ENCODE peak calls at places on chromosome 21, in ten cellular contexts. One of them, this sample, is unnamed.

GRCh38 chr21:31577280-31577679 is 82.2 kb upstream of the SOD1 start:
- DNase-seq in EL: no peak
- DNase-seq in activated CD8-positive, alpha-beta T cell treated with anti-CD3 and anti-CD28 coated beads for 36 hours: no peak
- DNase-seq in nucleus accumbens: no peak
- DNase-seq in ecto neural progenitor cell: no peak
- DNase-seq in KG1: no peak
- DNase-seq in NCI-H526 treated with DMSO at 0.1 percent for 48 hours: no peak
- DNase-seq in NCI-H69: no peak
- DNase-seq in OCI-LY7: no peak
- DNase-seq in activated T-helper 1 cell treated with anti-CD3 and anti-CD28 coated beads, Interleukin-2, amount 50 U/mL, for 16 hours: no peak
- DNase-seq in this sample: peak; percentile 4

GRCh38 chr21:33817663-33818433 is 97.8 kb downstream of the ATP5PO start:
- DNase-seq in ecto neural progenitor cell: no peak
- DNase-seq in NCI-H69: peak; percentile 96
- DNase-seq in KG1: no peak
- DNase-seq in nucleus accumbens: no peak
- DNase-seq in OCI-LY7: no peak
- DNase-seq in NCI-H526 treated with DMSO at 0.1 percent for 48 hours: no peak
- DNase-seq in EL: peak; percentile 28
- DNase-seq in activated T-helper 1 cell treated with anti-CD3 and anti-CD28 coated beads, Interleukin-2, amount 50 U/mL, for 16 hours: no peak
- DNase-seq in activated CD8-positive, alpha-beta T cell treated with anti-CD3 and anti-CD28 coated beads for 36 hours: no peak
- DNase-seq in this sample: peak; percentile 23

GRCh38 chr21:16422702-16423101 is 692.9 kb downstream of the USP25 start:
- DNase-seq in NCI-H526 treated with DMSO at 0.1 percent for 48 hours: no peak
- DNase-seq in NCI-H69: no peak
- DNase-seq in EL: no peak
- DNase-seq in ecto neural progenitor cell: no peak
- DNase-seq in nucleus accumbens: no peak
- DNase-seq in activated T-helper 1 cell treated with anti-CD3 and anti-CD28 coated beads, Interleukin-2, amount 50 U/mL, for 16 hours: no peak
- DNase-seq in activated CD8-positive, alpha-beta T cell treated with anti-CD3 and anti-CD28 coated beads for 36 hours: no peak
- DNase-seq in KG1: no peak
- DNase-seq in OCI-LY7: no peak
- DNase-seq in this sample: no peak

GRCh38 chr21:22575165-22575584 is 1577.0 kb downstream of the NCAM2 start:
- DNase-seq in activated CD8-positive, alpha-beta T cell treated with anti-CD3 and anti-CD28 coated beads for 36 hours: peak; percentile 27
- DNase-seq in KG1: peak; percentile 44
- DNase-seq in OCI-LY7: peak; percentile 62
- DNase-seq in activated T-helper 1 cell treated with anti-CD3 and anti-CD28 coated beads, Interleukin-2, amount 50 U/mL, for 16 hours: no peak
- DNase-seq in NCI-H69: peak; percentile 88
- DNase-seq in nucleus accumbens: no peak
- DNase-seq in ecto neural progenitor cell: peak; percentile 53
- DNase-seq in NCI-H526 treated with DMSO at 0.1 percent for 48 hours: peak; percentile 8
- DNase-seq in EL: no peak
- DNase-seq in this sample: peak; percentile 52

GRCh38 chr21:15254111-15254510 is 189.3 kb upstream of the NRIP1 start:
- DNase-seq in EL: no peak
- DNase-seq in ecto neural progenitor cell: no peak
- DNase-seq in nucleus accumbens: no peak
- DNase-seq in activated T-helper 1 cell treated with anti-CD3 and anti-CD28 coated beads, Interleukin-2, amount 50 U/mL, for 16 hours: no peak
- DNase-seq in KG1: no peak
- DNase-seq in NCI-H526 treated with DMSO at 0.1 percent for 48 hours: no peak
- DNase-seq in NCI-H69: no peak
- DNase-seq in activated CD8-positive, alpha-beta T cell treated with anti-CD3 and anti-CD28 coated beads for 36 hours: no peak
- DNase-seq in OCI-LY7: no peak
- DNase-seq in this sample: no peak

GRCh38 chr21:17454315-17455027 is 58.4 kb upstream of the CXADR start:
- DNase-seq in EL: peak; percentile 88
- DNase-seq in activated T-helper 1 cell treated with anti-CD3 and anti-CD28 coated beads, Interleukin-2, amount 50 U/mL, for 16 hours: no peak
- DNase-seq in nucleus accumbens: peak; percentile 13
- DNase-seq in ecto neural progenitor cell: peak; percentile 94
- DNase-seq in KG1: no peak
- DNase-seq in NCI-H69: peak; percentile 98
- DNase-seq in NCI-H526 treated with DMSO at 0.1 percent for 48 hours: peak; percentile 74
- DNase-seq in activated CD8-positive, alpha-beta T cell treated with anti-CD3 and anti-CD28 coated beads for 36 hours: peak; percentile 61
- DNase-seq in OCI-LY7: peak; percentile 70
- DNase-seq in this sample: peak; percentile 73

GRCh38 chr21:34962586-34963222 is 86.4 kb downstream of the RUNX1 start:
- DNase-seq in NCI-H69: no peak
- DNase-seq in ecto neural progenitor cell: no peak
- DNase-seq in nucleus accumbens: no peak
- DNase-seq in activated T-helper 1 cell treated with anti-CD3 and anti-CD28 coated beads, Interleukin-2, amount 50 U/mL, for 16 hours: no peak
- DNase-seq in KG1: no peak
- DNase-seq in activated CD8-positive, alpha-beta T cell treated with anti-CD3 and anti-CD28 coated beads for 36 hours: peak; percentile 56
- DNase-seq in NCI-H526 treated with DMSO at 0.1 percent for 48 hours: no peak
- DNase-seq in EL: no peak
- DNase-seq in OCI-LY7: no peak
- DNase-seq in this sample: no peak

GRCh38 chr21:31732891-31733520 is 1.1 kb upstream of the SCAF4 start:
- DNase-seq in EL: peak; percentile 39
- DNase-seq in nucleus accumbens: peak; percentile 20
- DNase-seq in ecto neural progenitor cell: peak; percentile 60
- DNase-seq in NCI-H526 treated with DMSO at 0.1 percent for 48 hours: no peak
- DNase-seq in KG1: no peak
- DNase-seq in NCI-H69: peak; percentile 61
- DNase-seq in OCI-LY7: peak; percentile 60
- DNase-seq in activated CD8-positive, alpha-beta T cell treated with anti-CD3 and anti-CD28 coated beads for 36 hours: peak; percentile 38
- DNase-seq in activated T-helper 1 cell treated with anti-CD3 and anti-CD28 coated beads, Interleukin-2, amount 50 U/mL, for 16 hours: no peak
- DNase-seq in this sample: no peak

GRCh38 chr21:34839070-34839820 is 170.5 kb downstream of the CLIC6 start:
- DNase-seq in activated CD8-positive, alpha-beta T cell treated with anti-CD3 and anti-CD28 coated beads for 36 hours: no peak
- DNase-seq in OCI-LY7: no peak
- DNase-seq in NCI-H526 treated with DMSO at 0.1 percent for 48 hours: no peak
- DNase-seq in nucleus accumbens: no peak
- DNase-seq in activated T-helper 1 cell treated with anti-CD3 and anti-CD28 coated beads, Interleukin-2, amount 50 U/mL, for 16 hours: no peak
- DNase-seq in EL: no peak
- DNase-seq in ecto neural progenitor cell: no peak
- DNase-seq in KG1: no peak
- DNase-seq in NCI-H69: no peak
- DNase-seq in this sample: no peak

GRCh38 chr21:38831526-38832467 is 26.1 kb downstream of the ETS2 start:
- DNase-seq in NCI-H69: peak; percentile 38
- DNase-seq in ecto neural progenitor cell: no peak
- DNase-seq in NCI-H526 treated with DMSO at 0.1 percent for 48 hours: no peak
- DNase-seq in activated CD8-positive, alpha-beta T cell treated with anti-CD3 and anti-CD28 coated beads for 36 hours: peak; percentile 78
- DNase-seq in EL: peak; percentile 96
- DNase-seq in OCI-LY7: no peak
- DNase-seq in KG1: peak; percentile 79
- DNase-seq in activated T-helper 1 cell treated with anti-CD3 and anti-CD28 coated beads, Interleukin-2, amount 50 U/mL, for 16 hours: no peak
- DNase-seq in nucleus accumbens: no peak
- DNase-seq in this sample: peak; percentile 99

GRCh38 chr21:40719615-40720014 is 127.3 kb downstream of the DSCAM start:
- DNase-seq in nucleus accumbens: no peak
- DNase-seq in KG1: no peak
- DNase-seq in EL: no peak
- DNase-seq in activated CD8-positive, alpha-beta T cell treated with anti-CD3 and anti-CD28 coated beads for 36 hours: no peak
- DNase-seq in activated T-helper 1 cell treated with anti-CD3 and anti-CD28 coated beads, Interleukin-2, amount 50 U/mL, for 16 hours: no peak
- DNase-seq in ecto neural progenitor cell: no peak
- DNase-seq in OCI-LY7: no peak
- DNase-seq in NCI-H69: peak; percentile 55
- DNase-seq in NCI-H526 treated with DMSO at 0.1 percent for 48 hours: no peak
- DNase-seq in this sample: no peak

GRCh38 chr21:41045534-41046268 is 122.3 kb upstream of the BACE2 start:
- DNase-seq in activated CD8-positive, alpha-beta T cell treated with anti-CD3 and anti-CD28 coated beads for 36 hours: peak; percentile 9
- DNase-seq in EL: no peak
- DNase-seq in NCI-H526 treated with DMSO at 0.1 percent for 48 hours: peak; percentile 20
- DNase-seq in nucleus accumbens: no peak
- DNase-seq in NCI-H69: peak; percentile 96
- DNase-seq in activated T-helper 1 cell treated with anti-CD3 and anti-CD28 coated beads, Interleukin-2, amount 50 U/mL, for 16 hours: no peak
- DNase-seq in ecto neural progenitor cell: peak; percentile 60
- DNase-seq in KG1: no peak
- DNase-seq in OCI-LY7: no peak
- DNase-seq in this sample: no peak

GRCh38 chr21:26659181-26659580 is 86.1 kb upstream of the CYYR1 start:
- DNase-seq in NCI-H69: peak; percentile 64
- DNase-seq in ecto neural progenitor cell: no peak
- DNase-seq in NCI-H526 treated with DMSO at 0.1 percent for 48 hours: no peak
- DNase-seq in activated T-helper 1 cell treated with anti-CD3 and anti-CD28 coated beads, Interleukin-2, amount 50 U/mL, for 16 hours: no peak
- DNase-seq in activated CD8-positive, alpha-beta T cell treated with anti-CD3 and anti-CD28 coated beads for 36 hours: no peak
- DNase-seq in EL: no peak
- DNase-seq in KG1: no peak
- DNase-seq in nucleus accumbens: no peak
- DNase-seq in OCI-LY7: no peak
- DNase-seq in this sample: no peak

GRCh38 chr21:46517361-46517760 is 58.7 kb downstream of the DIP2A start:
- DNase-seq in nucleus accumbens: peak; percentile 3
- DNase-seq in activated CD8-positive, alpha-beta T cell treated with anti-CD3 and anti-CD28 coated beads for 36 hours: no peak
- DNase-seq in KG1: no peak
- DNase-seq in EL: peak; percentile 9
- DNase-seq in activated T-helper 1 cell treated with anti-CD3 and anti-CD28 coated beads, Interleukin-2, amount 50 U/mL, for 16 hours: no peak
- DNase-seq in NCI-H526 treated with DMSO at 0.1 percent for 48 hours: no peak
- DNase-seq in OCI-LY7: no peak
- DNase-seq in NCI-H69: no peak
- DNase-seq in ecto neural progenitor cell: no peak
- DNase-seq in this sample: no peak

GRCh38 chr21:44800971-44801467 is 601 bp downstream of the UBE2G2 start:
- DNase-seq in nucleus accumbens: no peak
- DNase-seq in activated T-helper 1 cell treated with anti-CD3 and anti-CD28 coated beads, Interleukin-2, amount 50 U/mL, for 16 hours: no peak
- DNase-seq in OCI-LY7: peak; percentile 68
- DNase-seq in activated CD8-positive, alpha-beta T cell treated with anti-CD3 and anti-CD28 coated beads for 36 hours: peak; percentile 26
- DNase-seq in EL: peak; percentile 41
- DNase-seq in NCI-H69: peak; percentile 81
- DNase-seq in KG1: peak; percentile 32
- DNase-seq in ecto neural progenitor cell: no peak
- DNase-seq in NCI-H526 treated with DMSO at 0.1 percent for 48 hours: peak; percentile 9
- DNase-seq in this sample: peak; percentile 47

GRCh38 chr21:45390831-45391742 is 13.9 kb upstream of the COL18A1 start:
- DNase-seq in ecto neural progenitor cell: no peak
- DNase-seq in NCI-H69: no peak
- DNase-seq in OCI-LY7: no peak
- DNase-seq in NCI-H526 treated with DMSO at 0.1 percent for 48 hours: no peak
- DNase-seq in EL: no peak
- DNase-seq in nucleus accumbens: no peak
- DNase-seq in activated T-helper 1 cell treated with anti-CD3 and anti-CD28 coated beads, Interleukin-2, amount 50 U/mL, for 16 hours: no peak
- DNase-seq in KG1: no peak
- DNase-seq in activated CD8-positive, alpha-beta T cell treated with anti-CD3 and anti-CD28 coated beads for 36 hours: no peak
- DNase-seq in this sample: no peak

GRCh38 chr21:41914965-41915364 is 35.8 kb upstream of the PRDM15 start:
- DNase-seq in KG1: no peak
- DNase-seq in activated T-helper 1 cell treated with anti-CD3 and anti-CD28 coated beads, Interleukin-2, amount 50 U/mL, for 16 hours: no peak
- DNase-seq in ecto neural progenitor cell: no peak
- DNase-seq in EL: no peak
- DNase-seq in OCI-LY7: no peak
- DNase-seq in NCI-H526 treated with DMSO at 0.1 percent for 48 hours: no peak
- DNase-seq in nucleus accumbens: no peak
- DNase-seq in activated CD8-positive, alpha-beta T cell treated with anti-CD3 and anti-CD28 coated beads for 36 hours: no peak
- DNase-seq in NCI-H69: no peak
- DNase-seq in this sample: no peak

GRCh38 chr21:46459024-46459355 is 299 bp downstream of the DIP2A start:
- DNase-seq in NCI-H526 treated with DMSO at 0.1 percent for 48 hours: no peak
- DNase-seq in nucleus accumbens: no peak
- DNase-seq in OCI-LY7: no peak
- DNase-seq in ecto neural progenitor cell: no peak
- DNase-seq in EL: no peak
- DNase-seq in NCI-H69: no peak
- DNase-seq in KG1: no peak
- DNase-seq in activated CD8-positive, alpha-beta T cell treated with anti-CD3 and anti-CD28 coated beads for 36 hours: no peak
- DNase-seq in activated T-helper 1 cell treated with anti-CD3 and anti-CD28 coated beads, Interleukin-2, amount 50 U/mL, for 16 hours: no peak
- DNase-seq in this sample: no peak

GRCh38 chr21:26887241-26887640 is 42.0 kb upstream of the ADAMTS1 start:
- DNase-seq in OCI-LY7: no peak
- DNase-seq in KG1: no peak
- DNase-seq in activated CD8-positive, alpha-beta T cell treated with anti-CD3 and anti-CD28 coated beads for 36 hours: no peak
- DNase-seq in ecto neural progenitor cell: no peak
- DNase-seq in NCI-H526 treated with DMSO at 0.1 percent for 48 hours: no peak
- DNase-seq in NCI-H69: no peak
- DNase-seq in EL: peak; percentile 8
- DNase-seq in activated T-helper 1 cell treated with anti-CD3 and anti-CD28 coated beads, Interleukin-2, amount 50 U/mL, for 16 hours: no peak
- DNase-seq in nucleus accumbens: no peak
- DNase-seq in this sample: no peak

GRCh38 chr21:44965251-44966022 is 25.6 kb downstream of the SLX9 start:
- DNase-seq in NCI-H69: peak; percentile 21
- DNase-seq in EL: peak; percentile 67
- DNase-seq in KG1: no peak
- DNase-seq in OCI-LY7: no peak
- DNase-seq in ecto neural progenitor cell: no peak
- DNase-seq in activated CD8-positive, alpha-beta T cell treated with anti-CD3 and anti-CD28 coated beads for 36 hours: peak; percentile 45
- DNase-seq in nucleus accumbens: no peak
- DNase-seq in NCI-H526 treated with DMSO at 0.1 percent for 48 hours: no peak
- DNase-seq in activated T-helper 1 cell treated with anti-CD3 and anti-CD28 coated beads, Interleukin-2, amount 50 U/mL, for 16 hours: no peak
- DNase-seq in this sample: peak; percentile 82

GRCh38 chr21:21971384-21971783 is 973.2 kb downstream of the NCAM2 start:
- DNase-seq in NCI-H526 treated with DMSO at 0.1 percent for 48 hours: no peak
- DNase-seq in activated T-helper 1 cell treated with anti-CD3 and anti-CD28 coated beads, Interleukin-2, amount 50 U/mL, for 16 hours: no peak
- DNase-seq in KG1: no peak
- DNase-seq in OCI-LY7: no peak
- DNase-seq in activated CD8-positive, alpha-beta T cell treated with anti-CD3 and anti-CD28 coated beads for 36 hours: no peak
- DNase-seq in EL: peak; percentile 44
- DNase-seq in nucleus accumbens: no peak
- DNase-seq in NCI-H69: peak; percentile 98
- DNase-seq in ecto neural progenitor cell: no peak
- DNase-seq in this sample: no peak

GRCh38 chr21:20424943-20425342 is 573.3 kb upstream of the NCAM2 start:
- DNase-seq in activated T-helper 1 cell treated with anti-CD3 and anti-CD28 coated beads, Interleukin-2, amount 50 U/mL, for 16 hours: no peak
- DNase-seq in NCI-H526 treated with DMSO at 0.1 percent for 48 hours: no peak
- DNase-seq in OCI-LY7: no peak
- DNase-seq in NCI-H69: no peak
- DNase-seq in EL: no peak
- DNase-seq in nucleus accumbens: no peak
- DNase-seq in activated CD8-positive, alpha-beta T cell treated with anti-CD3 and anti-CD28 coated beads for 36 hours: no peak
- DNase-seq in KG1: no peak
- DNase-seq in ecto neural progenitor cell: no peak
- DNase-seq in this sample: no peak

GRCh38 chr21:37829447-37829846 is 86.8 kb downstream of the KCNJ6 start:
- DNase-seq in NCI-H69: peak; percentile 85
- DNase-seq in KG1: no peak
- DNase-seq in ecto neural progenitor cell: no peak
- DNase-seq in EL: peak; percentile 74
- DNase-seq in OCI-LY7: no peak
- DNase-seq in NCI-H526 treated with DMSO at 0.1 percent for 48 hours: no peak
- DNase-seq in activated T-helper 1 cell treated with anti-CD3 and anti-CD28 coated beads, Interleukin-2, amount 50 U/mL, for 16 hours: no peak
- DNase-seq in nucleus accumbens: no peak
- DNase-seq in activated CD8-positive, alpha-beta T cell treated with anti-CD3 and anti-CD28 coated beads for 36 hours: no peak
- DNase-seq in this sample: peak; percentile 61

GRCh38 chr21:46160563-46161179 is 5.3 kb upstream of the FTCD start:
- DNase-seq in OCI-LY7: no peak
- DNase-seq in ecto neural progenitor cell: peak; percentile 43
- DNase-seq in KG1: no peak
- DNase-seq in activated T-helper 1 cell treated with anti-CD3 and anti-CD28 coated beads, Interleukin-2, amount 50 U/mL, for 16 hours: no peak
- DNase-seq in nucleus accumbens: no peak
- DNase-seq in NCI-H69: no peak
- DNase-seq in activated CD8-positive, alpha-beta T cell treated with anti-CD3 and anti-CD28 coated beads for 36 hours: no peak
- DNase-seq in NCI-H526 treated with DMSO at 0.1 percent for 48 hours: no peak
- DNase-seq in EL: no peak
- DNase-seq in this sample: no peak

GRCh38 chr21:28725396-28725795 is 267.3 kb downstream of the LTN1 start:
- DNase-seq in OCI-LY7: no peak
- DNase-seq in ecto neural progenitor cell: no peak
- DNase-seq in activated CD8-positive, alpha-beta T cell treated with anti-CD3 and anti-CD28 coated beads for 36 hours: no peak
- DNase-seq in NCI-H69: no peak
- DNase-seq in NCI-H526 treated with DMSO at 0.1 percent for 48 hours: no peak
- DNase-seq in activated T-helper 1 cell treated with anti-CD3 and anti-CD28 coated beads, Interleukin-2, amount 50 U/mL, for 16 hours: no peak
- DNase-seq in KG1: no peak
- DNase-seq in nucleus accumbens: no peak
- DNase-seq in EL: no peak
- DNase-seq in this sample: no peak

GRCh38 chr21:38165466-38166213 is 91.2 kb upstream of the KCNJ15 start:
- DNase-seq in activated T-helper 1 cell treated with anti-CD3 and anti-CD28 coated beads, Interleukin-2, amount 50 U/mL, for 16 hours: no peak
- DNase-seq in OCI-LY7: no peak
- DNase-seq in EL: peak; percentile 64
- DNase-seq in KG1: no peak
- DNase-seq in activated CD8-positive, alpha-beta T cell treated with anti-CD3 and anti-CD28 coated beads for 36 hours: no peak
- DNase-seq in nucleus accumbens: no peak
- DNase-seq in NCI-H69: peak; percentile 83
- DNase-seq in NCI-H526 treated with DMSO at 0.1 percent for 48 hours: no peak
- DNase-seq in ecto neural progenitor cell: no peak
- DNase-seq in this sample: no peak

GRCh38 chr21:17802568-17802967 is 16.6 kb downstream of the C21orf91 start:
- DNase-seq in ecto neural progenitor cell: no peak
- DNase-seq in NCI-H526 treated with DMSO at 0.1 percent for 48 hours: no peak
- DNase-seq in nucleus accumbens: no peak
- DNase-seq in EL: peak; percentile 72
- DNase-seq in KG1: no peak
- DNase-seq in activated T-helper 1 cell treated with anti-CD3 and anti-CD28 coated beads, Interleukin-2, amount 50 U/mL, for 16 hours: no peak
- DNase-seq in activated CD8-positive, alpha-beta T cell treated with anti-CD3 and anti-CD28 coated beads for 36 hours: no peak
- DNase-seq in NCI-H69: peak; percentile 9
- DNase-seq in OCI-LY7: no peak
- DNase-seq in this sample: no peak

GRCh38 chr21:44440241-44441040 is 14.9 kb upstream of the LRRC3 start:
- DNase-seq in EL: no peak
- DNase-seq in OCI-LY7: no peak
- DNase-seq in activated T-helper 1 cell treated with anti-CD3 and anti-CD28 coated beads, Interleukin-2, amount 50 U/mL, for 16 hours: no peak
- DNase-seq in activated CD8-positive, alpha-beta T cell treated with anti-CD3 and anti-CD28 coated beads for 36 hours: no peak
- DNase-seq in NCI-H69: no peak
- DNase-seq in ecto neural progenitor cell: no peak
- DNase-seq in KG1: no peak
- DNase-seq in nucleus accumbens: no peak
- DNase-seq in NCI-H526 treated with DMSO at 0.1 percent for 48 hours: no peak
- DNase-seq in this sample: no peak